ENCODE peak calls at places on chromosomes 13 and 19, in six cellular contexts. One of them, this sample, is unnamed.
A peak's percentile ranks its signal among the peaks of the same experiment; 100 is the strongest.

GRCh38 chr19:23203841-23204344 is 46.3 kb downstream of the ZNF724 start:
- DNase-seq in small intestine: no peak
- DNase-seq in effector memory CD4-positive, alpha-beta T cell: no peak
- DNase-seq in heart left ventricle: peak; percentile 27
- DNase-seq in GM23248: no peak
- DNase-seq in aorta: peak; percentile 78
- DNase-seq in this sample: peak; percentile 25

GRCh38 chr19:1421218-1421957 is 14.0 kb downstream of the DAZAP1 start:
- DNase-seq in small intestine: no peak
- DNase-seq in aorta: no peak
- DNase-seq in heart left ventricle: no peak
- DNase-seq in GM23248: no peak
- DNase-seq in effector memory CD4-positive, alpha-beta T cell: no peak
- DNase-seq in this sample: no peak

GRCh38 chr13:24746618-24747247 is 17.2 kb upstream of the RNF17 start:
- DNase-seq in aorta: no peak
- DNase-seq in heart left ventricle: no peak
- DNase-seq in GM23248: peak; percentile 35
- DNase-seq in effector memory CD4-positive, alpha-beta T cell: no peak
- DNase-seq in small intestine: no peak
- DNase-seq in this sample: peak; percentile 87

GRCh38 chr13:59877933-59878332 is 285.8 kb downstream of the DIAPH3 start:
- DNase-seq in effector memory CD4-positive, alpha-beta T cell: no peak
- DNase-seq in GM23248: peak; percentile 69
- DNase-seq in aorta: no peak
- DNase-seq in small intestine: no peak
- DNase-seq in heart left ventricle: no peak
- DNase-seq in this sample: no peak

GRCh38 chr13:92727118-92727517 is 499.5 kb upstream of the GPC6 start:
- DNase-seq in small intestine: no peak
- DNase-seq in GM23248: no peak
- DNase-seq in heart left ventricle: no peak
- DNase-seq in effector memory CD4-positive, alpha-beta T cell: no peak
- DNase-seq in aorta: no peak
- DNase-seq in this sample: no peak

GRCh38 chr13:31773538-31773937 is 34.2 kb downstream of the RXFP2 start:
- DNase-seq in GM23248: peak; percentile 95
- DNase-seq in heart left ventricle: no peak
- DNase-seq in aorta: no peak
- DNase-seq in effector memory CD4-positive, alpha-beta T cell: no peak
- DNase-seq in small intestine: no peak
- DNase-seq in this sample: peak; percentile 88

GRCh38 chr19:5870986-5871394 is 650 bp upstream of the FUT5 start:
- DNase-seq in effector memory CD4-positive, alpha-beta T cell: no peak
- DNase-seq in small intestine: no peak
- DNase-seq in GM23248: no peak
- DNase-seq in aorta: no peak
- DNase-seq in heart left ventricle: no peak
- DNase-seq in this sample: peak; percentile 1

GRCh38 chr19:35742121-35742724 is at the start of gene IGFLR1:
- DNase-seq in small intestine: peak; percentile 31
- DNase-seq in GM23248: no peak
- DNase-seq in aorta: no peak
- DNase-seq in effector memory CD4-positive, alpha-beta T cell: peak; percentile 45
- DNase-seq in heart left ventricle: no peak
- DNase-seq in this sample: peak; percentile 15

GRCh38 chr13:99845136-99845874 is 126.3 kb downstream of the ZIC5 start:
- DNase-seq in aorta: no peak
- DNase-seq in effector memory CD4-positive, alpha-beta T cell: no peak
- DNase-seq in GM23248: no peak
- DNase-seq in small intestine: no peak
- DNase-seq in heart left ventricle: no peak
- DNase-seq in this sample: no peak

GRCh38 chr19:5627395-5627904 is 4.6 kb downstream of the SAFB start:
- DNase-seq in effector memory CD4-positive, alpha-beta T cell: no peak
- DNase-seq in aorta: peak; percentile 80
- DNase-seq in heart left ventricle: peak; percentile 53
- DNase-seq in small intestine: no peak
- DNase-seq in GM23248: peak; percentile 68
- DNase-seq in this sample: no peak

GRCh38 chr13:44432595-44432994 is 59.0 kb downstream of the SERP2 start:
- DNase-seq in GM23248: no peak
- DNase-seq in aorta: no peak
- DNase-seq in small intestine: no peak
- DNase-seq in effector memory CD4-positive, alpha-beta T cell: no peak
- DNase-seq in heart left ventricle: no peak
- DNase-seq in this sample: no peak

GRCh38 chr13:113855931-113856715 is 7.8 kb downstream of the GAS6 start:
- DNase-seq in small intestine: no peak
- DNase-seq in GM23248: no peak
- DNase-seq in effector memory CD4-positive, alpha-beta T cell: no peak
- DNase-seq in aorta: peak; percentile 64
- DNase-seq in heart left ventricle: no peak
- DNase-seq in this sample: peak; percentile 63

GRCh38 chr13:70090036-70090723 is 17.4 kb upstream of the ATXN8OS start:
- DNase-seq in small intestine: no peak
- DNase-seq in GM23248: no peak
- DNase-seq in aorta: no peak
- DNase-seq in heart left ventricle: no peak
- DNase-seq in effector memory CD4-positive, alpha-beta T cell: no peak
- DNase-seq in this sample: no peak

GRCh38 chr13:41059896-41060722 is 1.2 kb upstream of the WBP4 start:
- DNase-seq in effector memory CD4-positive, alpha-beta T cell: peak; percentile 64
- DNase-seq in small intestine: peak; percentile 94
- DNase-seq in GM23248: peak; percentile 96
- DNase-seq in heart left ventricle: peak; percentile 90
- DNase-seq in aorta: peak; percentile 94
- DNase-seq in this sample: peak; percentile 90

GRCh38 chr19:29545866-29546582 is 20.2 kb downstream of the VSTM2B start:
- DNase-seq in GM23248: no peak
- DNase-seq in small intestine: no peak
- DNase-seq in aorta: peak; percentile 36
- DNase-seq in effector memory CD4-positive, alpha-beta T cell: no peak
- DNase-seq in heart left ventricle: no peak
- DNase-seq in this sample: peak; percentile 72

GRCh38 chr13:103431880-103432279 is 365.7 kb upstream of the SLC10A2 start:
- DNase-seq in small intestine: no peak
- DNase-seq in heart left ventricle: no peak
- DNase-seq in GM23248: no peak
- DNase-seq in aorta: no peak
- DNase-seq in effector memory CD4-positive, alpha-beta T cell: no peak
- DNase-seq in this sample: no peak

GRCh38 chr13:107734891-107735620 is 480.3 kb downstream of the LIG4 start:
- DNase-seq in aorta: no peak
- DNase-seq in small intestine: no peak
- DNase-seq in effector memory CD4-positive, alpha-beta T cell: no peak
- DNase-seq in heart left ventricle: no peak
- DNase-seq in GM23248: no peak
- DNase-seq in this sample: no peak

GRCh38 chr19:6772028-6772865 is at the start of gene VAV1:
- DNase-seq in aorta: peak; percentile 79
- DNase-seq in heart left ventricle: peak; percentile 68
- DNase-seq in small intestine: peak; percentile 60
- DNase-seq in effector memory CD4-positive, alpha-beta T cell: peak; percentile 74
- DNase-seq in GM23248: no peak
- DNase-seq in this sample: peak; percentile 58

GRCh38 chr13:100694722-100695644 is 20.4 kb upstream of the TMTC4 start:
- DNase-seq in effector memory CD4-positive, alpha-beta T cell: no peak
- DNase-seq in small intestine: peak; percentile 49
- DNase-seq in GM23248: peak; percentile 50
- DNase-seq in aorta: no peak
- DNase-seq in heart left ventricle: no peak
- DNase-seq in this sample: peak; percentile 96

GRCh38 chr19:31339405-31339804 is 9.8 kb downstream of the TSHZ3 start:
- DNase-seq in effector memory CD4-positive, alpha-beta T cell: no peak
- DNase-seq in small intestine: no peak
- DNase-seq in aorta: no peak
- DNase-seq in GM23248: no peak
- DNase-seq in heart left ventricle: no peak
- DNase-seq in this sample: no peak

GRCh38 chr13:46578590-46578975 is 25.6 kb downstream of the LRCH1 start:
- DNase-seq in small intestine: no peak
- DNase-seq in heart left ventricle: no peak
- DNase-seq in aorta: no peak
- DNase-seq in effector memory CD4-positive, alpha-beta T cell: no peak
- DNase-seq in GM23248: no peak
- DNase-seq in this sample: no peak

GRCh38 chr13:20049558-20050473 is 91.3 kb downstream of the ZMYM2 start:
- DNase-seq in GM23248: no peak
- DNase-seq in small intestine: no peak
- DNase-seq in heart left ventricle: no peak
- DNase-seq in effector memory CD4-positive, alpha-beta T cell: no peak
- DNase-seq in aorta: no peak
- DNase-seq in this sample: no peak

GRCh38 chr13:29428310-29428991 is 167.0 kb downstream of the SLC7A1 start:
- DNase-seq in heart left ventricle: peak; percentile 53
- DNase-seq in small intestine: peak; percentile 32
- DNase-seq in effector memory CD4-positive, alpha-beta T cell: no peak
- DNase-seq in aorta: peak; percentile 78
- DNase-seq in GM23248: peak; percentile 73
- DNase-seq in this sample: no peak
- H3K4me3 ChIP-seq in heart left ventricle: peak overlapping the region; percentile 59
- H3K4me3 ChIP-seq in small intestine: no peak overlapping the region
- H3K4me3 ChIP-seq in effector memory CD4-positive, alpha-beta T cell: no peak overlapping the region
- H3K4me3 ChIP-seq in aorta: peak overlapping the region; percentile 5
- H3K4me3 ChIP-seq in GM23248: peak overlapping the region; percentile 75
- H3K4me3 ChIP-seq in this sample: peak overlapping the region; percentile 59

DNA sequence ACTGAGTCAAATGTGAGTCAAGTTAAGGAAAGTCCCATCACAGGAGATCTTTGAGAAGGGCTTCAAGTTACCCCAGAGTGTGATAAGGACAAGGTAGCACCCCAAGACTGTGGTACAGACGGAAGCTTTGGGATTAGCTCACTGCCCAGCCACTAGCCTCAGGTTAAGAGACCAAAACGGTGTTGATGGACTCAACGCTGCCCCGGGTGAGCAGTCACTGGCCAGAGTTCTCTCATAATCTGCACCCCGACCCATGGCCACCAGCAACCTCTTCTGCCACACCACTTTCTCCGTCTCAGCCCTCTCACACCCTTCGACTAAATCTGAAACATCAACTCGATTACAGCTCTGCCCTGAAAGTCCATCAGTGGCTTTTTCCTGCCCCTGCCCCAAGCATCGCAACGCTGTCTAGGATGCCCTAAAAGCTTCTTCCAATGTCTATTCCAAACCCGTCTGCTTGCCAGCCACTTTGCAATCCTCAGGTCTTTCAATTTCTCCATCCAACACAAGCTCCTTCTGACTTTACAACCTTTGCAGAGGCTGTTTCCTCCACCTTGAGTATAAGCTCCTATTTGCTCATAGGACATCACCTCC is 5.6 kb downstream of the HNRNPL start:
- DNase-seq in heart left ventricle: no peak
- DNase-seq in effector memory CD4-positive, alpha-beta T cell: no peak
- DNase-seq in GM23248: no peak
- DNase-seq in small intestine: no peak
- DNase-seq in aorta: no peak
- DNase-seq in this sample: no peak
- H3K4me1 ChIP-seq in heart left ventricle: peaks cover 53% of the 10 kb centered on the region
- H3K4me1 ChIP-seq in effector memory CD4-positive, alpha-beta T cell: peaks cover 64% of the 10 kb centered on the region
- H3K4me1 ChIP-seq in GM23248: peaks cover 9% of the 10 kb centered on the region
- H3K4me1 ChIP-seq in small intestine: peaks cover 2% of the 10 kb centered on the region
- H3K4me1 ChIP-seq in aorta: no peaks in the 10 kb centered on the region
- H3K4me1 ChIP-seq in this sample: peaks cover 15% of the 10 kb centered on the region

DNA sequence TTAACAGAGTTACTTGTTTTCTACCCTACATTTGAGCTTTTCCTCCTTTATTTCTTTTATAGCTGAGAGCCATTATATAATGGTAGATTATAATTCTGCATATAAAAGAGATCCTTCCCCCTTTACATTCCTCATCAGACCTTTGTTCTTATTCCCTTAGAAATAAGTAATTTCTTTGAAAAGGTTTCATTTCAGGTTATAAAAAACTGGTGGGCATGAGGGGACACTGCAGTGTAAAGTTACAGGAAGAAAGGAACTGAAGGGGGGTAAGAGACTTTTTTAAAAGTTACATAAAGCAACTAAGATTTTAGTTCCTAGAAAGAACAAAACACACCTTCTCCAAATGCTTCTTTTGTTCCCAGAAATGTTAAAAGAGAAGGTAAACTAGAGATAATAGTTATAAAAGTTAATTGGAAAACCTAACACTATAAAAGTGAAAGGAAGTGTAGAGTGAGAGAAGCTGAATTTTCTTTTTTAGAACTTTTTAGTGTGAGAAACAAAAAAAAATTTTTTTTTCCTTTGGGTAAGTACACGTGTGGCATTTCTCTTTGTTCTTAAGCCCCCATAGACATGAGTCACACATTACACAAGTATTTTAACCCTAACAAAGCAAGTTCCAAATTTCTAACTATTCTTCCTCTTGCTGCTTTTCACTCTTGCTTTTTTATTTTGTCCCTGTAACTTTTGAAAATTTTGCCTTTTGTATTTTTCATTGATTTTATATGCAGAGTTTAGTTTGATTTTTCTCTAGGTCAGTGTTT is 106.4 kb upstream of the MLNR start:
- DNase-seq in small intestine: no peak
- DNase-seq in GM23248: peak; percentile 82
- DNase-seq in aorta: no peak
- DNase-seq in effector memory CD4-positive, alpha-beta T cell: no peak
- DNase-seq in heart left ventricle: no peak
- DNase-seq in this sample: no peak
- H3K4me3 ChIP-seq in small intestine: no peak overlapping the region
- H3K4me3 ChIP-seq in GM23248: peak overlapping the region; percentile 58
- H3K4me3 ChIP-seq in aorta: no peak overlapping the region
- H3K4me3 ChIP-seq in effector memory CD4-positive, alpha-beta T cell: no peak overlapping the region
- H3K4me3 ChIP-seq in heart left ventricle: no peak overlapping the region
- H3K4me3 ChIP-seq in this sample: peak overlapping the region; percentile 18

GRCh38 chr13:98485561-98485960 is 91.3 kb downstream of the STK24 start:
- DNase-seq in aorta: no peak
- DNase-seq in effector memory CD4-positive, alpha-beta T cell: no peak
- DNase-seq in small intestine: no peak
- DNase-seq in heart left ventricle: no peak
- DNase-seq in GM23248: no peak
- DNase-seq in this sample: no peak

GRCh38 chr13:98487016-98487415 is 89.9 kb downstream of the STK24 start:
- DNase-seq in small intestine: no peak
- DNase-seq in heart left ventricle: no peak
- DNase-seq in GM23248: peak; percentile 38
- DNase-seq in aorta: no peak
- DNase-seq in effector memory CD4-positive, alpha-beta T cell: no peak
- DNase-seq in this sample: no peak

GRCh38 chr13:98486412-98486811 is 90.5 kb downstream of the STK24 start:
- DNase-seq in heart left ventricle: no peak
- DNase-seq in aorta: no peak
- DNase-seq in GM23248: no peak
- DNase-seq in small intestine: no peak
- DNase-seq in effector memory CD4-positive, alpha-beta T cell: no peak
- DNase-seq in this sample: no peak

GRCh38 chr13:98488736-98489135 is 88.2 kb downstream of the STK24 start:
- DNase-seq in effector memory CD4-positive, alpha-beta T cell: no peak
- DNase-seq in small intestine: no peak
- DNase-seq in heart left ventricle: no peak
- DNase-seq in aorta: no peak
- DNase-seq in GM23248: no peak
- DNase-seq in this sample: no peak

DNA sequence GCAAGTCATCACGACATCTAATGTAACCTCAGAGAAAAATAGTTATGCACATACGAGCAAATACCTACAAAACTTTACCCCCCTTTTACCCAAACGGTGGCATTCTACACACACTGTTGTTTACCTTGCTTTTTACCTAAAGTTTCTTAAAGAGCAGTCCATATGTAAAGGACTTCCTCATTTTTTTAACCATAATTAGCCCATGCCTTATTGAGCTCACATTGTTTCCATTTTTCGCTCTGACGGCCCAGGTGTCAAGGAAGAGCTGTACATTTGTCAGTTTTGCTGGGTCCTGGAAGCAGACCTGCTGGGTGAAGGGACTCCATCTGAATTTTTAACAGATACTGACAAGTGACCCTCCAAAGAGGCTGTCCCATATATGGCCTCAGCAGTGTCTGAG is 89.4 kb downstream of the STK24 start:
- DNase-seq in aorta: no peak
- DNase-seq in heart left ventricle: no peak
- DNase-seq in small intestine: no peak
- DNase-seq in GM23248: no peak
- DNase-seq in effector memory CD4-positive, alpha-beta T cell: no peak
- DNase-seq in this sample: no peak
- H3K4me1 ChIP-seq in aorta: no peaks in the 10 kb centered on the region
- H3K4me1 ChIP-seq in heart left ventricle: peaks cover 85% of the 10 kb centered on the region
- H3K4me1 ChIP-seq in small intestine: peaks cover 20% of the 10 kb centered on the region
- H3K4me1 ChIP-seq in GM23248: peaks cover 56% of the 10 kb centered on the region
- H3K4me1 ChIP-seq in effector memory CD4-positive, alpha-beta T cell: peaks cover 48% of the 10 kb centered on the region
- H3K4me1 ChIP-seq in this sample: peaks cover 54% of the 10 kb centered on the region

This sample was measured in osteoblast.